ENCODE peak calls at places on chromosomes 4 and X, in eight cellular contexts. One of them, this sample, is unnamed.

GRCh38 chr4:147250062-147250461 is 230.8 kb upstream of the EDNRA start:
- DNase-seq in stomach: no peak
- DNase-seq in AG10803: no peak
- DNase-seq in breast epithelium: no peak
- DNase-seq in fibroblast of the aortic adventitia: no peak
- DNase-seq in left lung: no peak
- DNase-seq in BE2C: no peak
- DNase-seq in kidney: no peak
- DNase-seq in this sample: no peak

GRCh38 chr4:108954880-108955279 is 192.0 kb upstream of the ETNPPL start:
- DNase-seq in BE2C: no peak
- DNase-seq in stomach: no peak
- DNase-seq in AG10803: no peak
- DNase-seq in breast epithelium: no peak
- DNase-seq in left lung: no peak
- DNase-seq in kidney: no peak
- DNase-seq in fibroblast of the aortic adventitia: no peak
- DNase-seq in this sample: no peak

GRCh38 chr4:40349561-40350198 is 14.5 kb downstream of the CHRNA9 start:
- DNase-seq in kidney: no peak
- DNase-seq in left lung: no peak
- DNase-seq in breast epithelium: no peak
- DNase-seq in fibroblast of the aortic adventitia: peak; percentile 42
- DNase-seq in stomach: no peak
- DNase-seq in AG10803: peak; percentile 41
- DNase-seq in BE2C: no peak
- DNase-seq in this sample: no peak

GRCh38 chr4:151443247-151443646 is 34.3 kb downstream of the FHIP1A start:
- DNase-seq in AG10803: no peak
- DNase-seq in left lung: no peak
- DNase-seq in stomach: no peak
- DNase-seq in breast epithelium: no peak
- DNase-seq in BE2C: no peak
- DNase-seq in fibroblast of the aortic adventitia: no peak
- DNase-seq in kidney: no peak
- DNase-seq in this sample: no peak

GRCh38 chrX:110418857-110419249 is 60.2 kb downstream of the RTL9 start:
- DNase-seq in left lung: no peak
- DNase-seq in kidney: no peak
- DNase-seq in BE2C: no peak
- DNase-seq in fibroblast of the aortic adventitia: no peak
- DNase-seq in breast epithelium: no peak
- DNase-seq in AG10803: no peak
- DNase-seq in stomach: no peak
- DNase-seq in this sample: no peak

GRCh38 chrX:20032201-20032600 is 41.3 kb upstream of the BCLAF3 start:
- DNase-seq in stomach: no peak
- DNase-seq in fibroblast of the aortic adventitia: no peak
- DNase-seq in BE2C: peak; percentile 4
- DNase-seq in kidney: no peak
- DNase-seq in breast epithelium: no peak
- DNase-seq in AG10803: no peak
- DNase-seq in left lung: no peak
- DNase-seq in this sample: no peak

GRCh38 chr4:28093071-28093470 is 1232.4 kb downstream of the STIM2 start:
- DNase-seq in left lung: no peak
- DNase-seq in fibroblast of the aortic adventitia: no peak
- DNase-seq in BE2C: no peak
- DNase-seq in AG10803: no peak
- DNase-seq in stomach: no peak
- DNase-seq in breast epithelium: no peak
- DNase-seq in kidney: no peak
- DNase-seq in this sample: no peak

GRCh38 chr4:47478799-47479198 is 6.3 kb upstream of the ATP10D start:
- DNase-seq in BE2C: no peak
- DNase-seq in fibroblast of the aortic adventitia: no peak
- DNase-seq in AG10803: no peak
- DNase-seq in left lung: no peak
- DNase-seq in breast epithelium: no peak
- DNase-seq in stomach: no peak
- DNase-seq in kidney: no peak
- DNase-seq in this sample: no peak

GRCh38 chr4:16908377-16909021 is 10.1 kb upstream of the LDB2 start:
- DNase-seq in left lung: no peak
- DNase-seq in breast epithelium: no peak
- DNase-seq in kidney: no peak
- DNase-seq in AG10803: no peak
- DNase-seq in BE2C: no peak
- DNase-seq in stomach: no peak
- DNase-seq in fibroblast of the aortic adventitia: no peak
- DNase-seq in this sample: no peak

GRCh38 chrX:140038842-140039241 is 73.5 kb upstream of the CXorf66 start:
- DNase-seq in BE2C: no peak
- DNase-seq in stomach: no peak
- DNase-seq in fibroblast of the aortic adventitia: no peak
- DNase-seq in breast epithelium: no peak
- DNase-seq in kidney: no peak
- DNase-seq in AG10803: no peak
- DNase-seq in left lung: no peak
- DNase-seq in this sample: no peak

GRCh38 chr4:140875751-140876389 is 119.7 kb upstream of the TBC1D9 start:
- DNase-seq in breast epithelium: no peak
- DNase-seq in AG10803: peak; percentile 28
- DNase-seq in BE2C: no peak
- DNase-seq in kidney: no peak
- DNase-seq in fibroblast of the aortic adventitia: no peak
- DNase-seq in left lung: no peak
- DNase-seq in stomach: no peak
- DNase-seq in this sample: no peak

GRCh38 chr4:157045507-157046127 is 30.3 kb upstream of the GLRB start:
- DNase-seq in stomach: no peak
- DNase-seq in kidney: no peak
- DNase-seq in BE2C: peak; percentile 10
- DNase-seq in fibroblast of the aortic adventitia: peak; percentile 79
- DNase-seq in left lung: no peak
- DNase-seq in AG10803: peak; percentile 75
- DNase-seq in breast epithelium: no peak
- DNase-seq in this sample: peak; percentile 22

GRCh38 chrX:10582945-10583344 is 37.4 kb downstream of the MID1 start:
- DNase-seq in fibroblast of the aortic adventitia: peak; percentile 75
- DNase-seq in kidney: no peak
- DNase-seq in stomach: no peak
- DNase-seq in breast epithelium: no peak
- DNase-seq in left lung: no peak
- DNase-seq in BE2C: no peak
- DNase-seq in AG10803: peak; percentile 55
- DNase-seq in this sample: no peak

GRCh38 chrX:39808471-39808917 is 289.3 kb downstream of the BCOR start:
- DNase-seq in kidney: peak; percentile 80
- DNase-seq in fibroblast of the aortic adventitia: peak; percentile 77
- DNase-seq in stomach: no peak
- DNase-seq in breast epithelium: peak; percentile 40
- DNase-seq in left lung: no peak
- DNase-seq in AG10803: peak; percentile 93
- DNase-seq in BE2C: peak; percentile 19
- DNase-seq in this sample: no peak

GRCh38 chrX:136920001-136920400 is 39.5 kb upstream of the RBMX start:
- DNase-seq in BE2C: no peak
- DNase-seq in breast epithelium: no peak
- DNase-seq in kidney: no peak
- DNase-seq in stomach: no peak
- DNase-seq in AG10803: no peak
- DNase-seq in left lung: no peak
- DNase-seq in fibroblast of the aortic adventitia: peak; percentile 36
- DNase-seq in this sample: no peak

GRCh38 chr4:86159216-86159615 is 200.6 kb downstream of the MAPK10 start:
- DNase-seq in BE2C: no peak
- DNase-seq in kidney: no peak
- DNase-seq in fibroblast of the aortic adventitia: no peak
- DNase-seq in AG10803: no peak
- DNase-seq in breast epithelium: no peak
- DNase-seq in left lung: no peak
- DNase-seq in stomach: no peak
- DNase-seq in this sample: no peak

GRCh38 chrX:2610246-2611170 is 80.6 kb upstream of the CD99 start:
- DNase-seq in BE2C: no peak
- DNase-seq in fibroblast of the aortic adventitia: peak; percentile 31
- DNase-seq in stomach: no peak
- DNase-seq in AG10803: peak; percentile 21
- DNase-seq in left lung: no peak
- DNase-seq in breast epithelium: no peak
- DNase-seq in kidney: no peak
- DNase-seq in this sample: no peak

GRCh38 chrX:12360991-12361598 is 222.8 kb downstream of the FRMPD4 start:
- DNase-seq in breast epithelium: no peak
- DNase-seq in stomach: no peak
- DNase-seq in kidney: no peak
- DNase-seq in AG10803: peak; percentile 21
- DNase-seq in BE2C: no peak
- DNase-seq in left lung: no peak
- DNase-seq in fibroblast of the aortic adventitia: peak; percentile 69
- DNase-seq in this sample: no peak

GRCh38 chr4:140726776-140727500 is 29.2 kb downstream of the TBC1D9 start:
- DNase-seq in fibroblast of the aortic adventitia: peak; percentile 82
- DNase-seq in left lung: no peak
- DNase-seq in stomach: no peak
- DNase-seq in BE2C: no peak
- DNase-seq in kidney: no peak
- DNase-seq in breast epithelium: no peak
- DNase-seq in AG10803: no peak
- DNase-seq in this sample: no peak

GRCh38 chr4:70714061-70714468 is 7.7 kb upstream of the RUFY3 start:
- DNase-seq in fibroblast of the aortic adventitia: peak; percentile 39
- DNase-seq in stomach: no peak
- DNase-seq in AG10803: peak; percentile 29
- DNase-seq in BE2C: no peak
- DNase-seq in left lung: no peak
- DNase-seq in kidney: no peak
- DNase-seq in breast epithelium: no peak
- DNase-seq in this sample: no peak

GRCh38 chrX:126170715-126171114 is 4.6 kb upstream of the DCAF12L2 start:
- DNase-seq in BE2C: no peak
- DNase-seq in stomach: no peak
- DNase-seq in fibroblast of the aortic adventitia: no peak
- DNase-seq in left lung: no peak
- DNase-seq in kidney: no peak
- DNase-seq in AG10803: no peak
- DNase-seq in breast epithelium: no peak
- DNase-seq in this sample: no peak

GRCh38 chrX:126164689-126165400 is 1.2 kb downstream of the DCAF12L2 start:
- DNase-seq in fibroblast of the aortic adventitia: no peak
- DNase-seq in stomach: no peak
- DNase-seq in AG10803: no peak
- DNase-seq in left lung: no peak
- DNase-seq in kidney: peak; percentile 65
- DNase-seq in BE2C: no peak
- DNase-seq in breast epithelium: no peak
- DNase-seq in this sample: no peak

GRCh38 chrX:126165721-126166401 is at the start of gene DCAF12L2:
- DNase-seq in stomach: no peak
- DNase-seq in BE2C: no peak
- DNase-seq in AG10803: no peak
- DNase-seq in left lung: peak; percentile 22
- DNase-seq in breast epithelium: no peak
- DNase-seq in kidney: peak; percentile 66
- DNase-seq in fibroblast of the aortic adventitia: no peak
- DNase-seq in this sample: no peak

GRCh38 chrX:126167560-126167959 is 1.5 kb upstream of the DCAF12L2 start:
- DNase-seq in stomach: no peak
- DNase-seq in breast epithelium: no peak
- DNase-seq in AG10803: no peak
- DNase-seq in kidney: no peak
- DNase-seq in fibroblast of the aortic adventitia: no peak
- DNase-seq in left lung: no peak
- DNase-seq in BE2C: no peak
- DNase-seq in this sample: no peak

GRCh38 chrX:126165401-126165720 is 728 bp downstream of the DCAF12L2 start:
- DNase-seq in AG10803: no peak
- DNase-seq in fibroblast of the aortic adventitia: no peak
- DNase-seq in kidney: peak; percentile 57
- DNase-seq in BE2C: no peak
- DNase-seq in left lung: no peak
- DNase-seq in stomach: no peak
- DNase-seq in breast epithelium: no peak
- DNase-seq in this sample: no peak
- H3K4me3 ChIP-seq in AG10803: no peak overlapping the region
- H3K4me3 ChIP-seq in fibroblast of the aortic adventitia: no peak overlapping the region
- H3K4me3 ChIP-seq in kidney: no peak overlapping the region
- H3K4me3 ChIP-seq in BE2C: no peak overlapping the region
- H3K4me3 ChIP-seq in left lung: no peak overlapping the region
- H3K4me3 ChIP-seq in stomach: peak overlapping the region; percentile 43
- H3K4me3 ChIP-seq in breast epithelium: peak overlapping the region; percentile 46
- H3K4me3 ChIP-seq in this sample: peak overlapping the region; percentile 23

GRCh38 chr4:76784237-76784636 is 113.7 kb downstream of the SOWAHB start:
- DNase-seq in breast epithelium: no peak
- DNase-seq in fibroblast of the aortic adventitia: no peak
- DNase-seq in AG10803: no peak
- DNase-seq in kidney: no peak
- DNase-seq in stomach: no peak
- DNase-seq in left lung: no peak
- DNase-seq in BE2C: peak; percentile 23
- DNase-seq in this sample: no peak
- TF ChIP-seq CTCF in breast epithelium: no peak
- TF ChIP-seq CTCF in fibroblast of the aortic adventitia: no peak
- TF ChIP-seq CTCF in AG10803: no peak
- TF ChIP-seq CTCF in kidney: peak; percentile 1
- TF ChIP-seq CTCF in stomach: no peak
- TF ChIP-seq CTCF in left lung: no peak
- TF ChIP-seq CTCF in BE2C: peak; percentile 40
- TF ChIP-seq CTCF in this sample: no peak

GRCh38 chr4:72243641-72244040 is 211.8 kb downstream of the NPFFR2 start:
- DNase-seq in stomach: no peak
- DNase-seq in left lung: no peak
- DNase-seq in BE2C: no peak
- DNase-seq in fibroblast of the aortic adventitia: no peak
- DNase-seq in breast epithelium: no peak
- DNase-seq in kidney: no peak
- DNase-seq in AG10803: no peak
- DNase-seq in this sample: peak; percentile 6
- H3K4me3 ChIP-seq in stomach: no peak overlapping the region
- H3K4me3 ChIP-seq in left lung: no peak overlapping the region
- H3K4me3 ChIP-seq in BE2C: no peak overlapping the region
- H3K4me3 ChIP-seq in fibroblast of the aortic adventitia: no peak overlapping the region
- H3K4me3 ChIP-seq in breast epithelium: no peak overlapping the region
- H3K4me3 ChIP-seq in kidney: no peak overlapping the region
- H3K4me3 ChIP-seq in AG10803: no peak overlapping the region
- H3K4me3 ChIP-seq in this sample: no peak overlapping the region

DNA sequence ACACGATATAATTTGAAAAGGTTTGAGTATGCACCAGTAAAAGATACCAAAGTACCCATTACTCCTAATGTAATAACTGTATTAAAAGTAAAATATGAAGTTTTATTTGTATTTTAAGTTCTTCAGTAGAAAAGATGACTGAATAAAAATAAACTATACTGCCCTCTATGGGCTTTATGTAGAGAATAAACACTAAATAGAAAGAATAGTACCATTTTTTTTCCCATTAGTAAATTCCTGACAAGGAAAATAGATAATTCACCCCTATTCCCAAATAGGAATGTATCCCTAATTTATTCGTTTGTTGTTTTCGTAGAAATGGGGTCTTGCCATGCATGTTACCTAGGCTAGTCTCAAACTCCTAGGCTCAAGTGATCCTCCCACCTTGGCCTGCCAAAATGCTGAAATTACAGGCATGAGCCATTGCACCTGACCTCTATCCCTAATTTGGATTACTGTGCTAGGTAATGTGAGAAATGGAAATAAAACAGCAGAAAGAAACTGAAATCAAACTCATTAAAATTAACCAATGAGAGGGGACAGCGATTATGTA is 73.6 kb upstream of the COX18 start:
- DNase-seq in fibroblast of the aortic adventitia: no peak
- DNase-seq in kidney: no peak
- DNase-seq in BE2C: no peak
- DNase-seq in breast epithelium: no peak
- DNase-seq in AG10803: no peak
- DNase-seq in left lung: no peak
- DNase-seq in stomach: no peak
- DNase-seq in this sample: no peak
- TF ChIP-seq CTCF in fibroblast of the aortic adventitia: peak; percentile 19
- TF ChIP-seq CTCF in kidney: no peak
- TF ChIP-seq CTCF in BE2C: no peak
- TF ChIP-seq CTCF in breast epithelium: no peak
- TF ChIP-seq CTCF in AG10803: no peak
- TF ChIP-seq CTCF in left lung: no peak
- TF ChIP-seq CTCF in stomach: no peak
- TF ChIP-seq CTCF in this sample: no peak